ENCODE peak calls at places on chromosomes 13 and 19, in six cellular contexts. T is sigmoid colon; Z is activated T-helper 1 cell treated with anti-CD3 and anti-CD28 coated beads, Interleukin-2, amount 50 U/mL, for 16 hours; V is DMS 273 treated with DMSO at 0.1 percent for 48 hours; E is amygdala; Y is hippocampal formation. P is an unnamed sample.

GRCh38 chr13:109718726-109719125 is 67.7 kb downstream of the IRS2 start:
- DNase-seq in Z (no peak), Y (no peak), V (no peak), E (no peak), T (no peak), P (no peak)

GRCh38 chr19:46488551-46488950 is 7.1 kb downstream of the PNMA8B start:
- DNase-seq in Y (no peak), T (no peak), Z (no peak), E (no peak), V (no peak), P (no peak)

GRCh38 chr13:21328201-21328600 is 130.9 kb downstream of the ZDHHC20 start:
- DNase-seq in T (no peak), Z (no peak), V (no peak), E (no peak), Y (no peak), P (no peak)

GRCh38 chr13:106851251-106851650 is 283.3 kb upstream of the ARGLU1 start:
- DNase-seq in Z (no peak), V (no peak), Y (no peak), E (no peak), T (no peak), P (no peak)

GRCh38 chr19:18128044-18128443 is 24.9 kb upstream of the PIK3R2 start:
- DNase-seq in Y (no peak), V (no peak), T (no peak), E (no peak), Z (no peak), P (no peak)

GRCh38 chr13:111123221-111123620 is 8.1 kb downstream of the ARHGEF7 start:
- DNase-seq in T (no peak), E (no peak), Y (no peak), V (no peak), Z (no peak), P (no peak)

GRCh38 chr19:7916137-7916907 is 1.7 kb downstream of the TGFBR3L start:
- DNase-seq in T (no peak), E (no peak), Y (no peak), V (no peak), Z (no peak), P (no peak)

GRCh38 chr13:98523455-98524102 is 53.3 kb downstream of the STK24 start:
- DNase-seq in E (no peak), V (no peak), T (no peak), Z (no peak), Y (no peak), P (no peak)

GRCh38 chr13:76993021-76993420 is 1.1 kb downstream of the CLN5 start:
- DNase-seq in Z (no peak), E (no peak), Y (no peak), T (no peak), V (no peak), P (no peak)

GRCh38 chr19:2507109-2507508 is 31.2 kb downstream of the GADD45B start:
- DNase-seq in E (no peak), Z (no peak), V (no peak), Y (no peak), T (no peak), P (peak)

GRCh38 chr19:2711175-2711936 is 8.9 kb upstream of the GNG7 start:
- DNase-seq in E (no peak), T (peak), V (no peak), Z (no peak), Y (no peak), P (no peak)

GRCh38 chr19:29667941-29668340 is 2.7 kb downstream of the PLEKHF1 start:
- DNase-seq in V (no peak), Z (peak), E (no peak), Y (no peak), T (peak), P (no peak)

GRCh38 chr19:50058425-50058824 is 32.6 kb downstream of the ZNF473 start:
- DNase-seq in Z (no peak), T (no peak), V (no peak), Y (no peak), E (no peak), P (no peak)

GRCh38 chr19:10033614-10034013 is 20.3 kb downstream of the RDH8 start:
- DNase-seq in Y (no peak), V (no peak), Z (no peak), E (no peak), T (no peak), P (no peak)

GRCh38 chr13:24270639-24271131 is 38.7 kb upstream of the C1QTNF9 start:
- DNase-seq in E (peak), V (no peak), Z (peak), T (peak), Y (peak), P (no peak)

GRCh38 chr13:67148219-67148583 is 81.9 kb downstream of the PCDH9 start:
- DNase-seq in Y (no peak), Z (no peak), V (no peak), E (no peak), T (no peak), P (no peak)

GRCh38 chr13:52736891-52737290 is 2.7 kb downstream of the CNMD start:
- DNase-seq in E (no peak), Z (no peak), T (no peak), V (no peak), Y (no peak), P (no peak)

GRCh38 chr19:49533551-49534488 is 6.0 kb downstream of the RCN3 start:
- DNase-seq in Z (peak), Y (no peak), E (peak), T (peak), V (peak), P (peak)

GRCh38 chr13:113491418-113491883 is 940 bp upstream of the DCUN1D2 start:
- DNase-seq in Z (no peak), V (no peak), T (no peak), E (no peak), Y (no peak), P (no peak)

GRCh38 chr13:45718063-45718462 is 15.9 kb downstream of the CBY2 start:
- DNase-seq in E (no peak), V (no peak), Y (peak), Z (no peak), T (no peak), P (peak)

GRCh38 chr19:16073481-16073880 is 2.8 kb upstream of the TPM4 start:
- DNase-seq in V (no peak), T (peak), Y (no peak), Z (no peak), E (no peak), P (no peak)

GRCh38 chr19:39196860-39197562 is at the start of gene NCCRP1:
- DNase-seq in Z (no peak), T (no peak), E (no peak), V (no peak), Y (no peak), P (no peak)

GRCh38 chr13:112972867-112973576 is 4.0 kb downstream of the MCF2L start:
- DNase-seq in Y (no peak), E (no peak), V (no peak), T (no peak), Z (no peak), P (no peak)